ENCODE peak calls at places on chromosomes 7 and 10, in four cellular contexts. Z, I, C and D are unnamed samples.
A peak's percentile ranks its signal among the peaks of the same experiment; 100 is the strongest.

GRCh38 chr7:72213769-72214168 is 198.4 kb downstream of the CALN1 start:
- DNase-seq in I (no peak), C (no peak), Z (no peak), D (no peak)

GRCh38 chr10:86536294-86536861 is 14.8 kb upstream of the WAPL start:
- DNase-seq in C (no peak), I (no peak), Z (no peak), D (no peak)

GRCh38 chr7:100044719-100045118 is 4.9 kb upstream of the ZSCAN21 start:
- DNase-seq in I (no peak), Z (no peak), C (no peak), D (no peak)

GRCh38 chr10:62819521-62819920 is 3.4 kb upstream of the EGR2 start:
- DNase-seq in C (no peak), I (no peak), Z (no peak), D (no peak)

GRCh38 chr7:9149499-9150082 is 716.2 kb downstream of the NXPH1 start:
- DNase-seq in I (no peak), Z (no peak), C (no peak), D (no peak)

GRCh38 chr7:150448789-150449147 is 1.7 kb upstream of the GIMAP8 start:
- DNase-seq in I (peak; percentile 82), Z (peak; percentile 67), C (peak; percentile 61), D (no peak)

GRCh38 chr7:23290993-23291392 is 8.1 kb upstream of the MALSU1 start:
- DNase-seq in I (no peak), C (no peak), Z (no peak), D (no peak)

GRCh38 chr7:24587853-24588252 is 14.6 kb downstream of the PALS2 start:
- DNase-seq in I (no peak), Z (peak; percentile 39), C (no peak), D (no peak)

GRCh38 chr10:74877899-74878298 is 51.5 kb downstream of the KAT6B start:
- DNase-seq in C (no peak), Z (no peak), I (no peak), D (no peak)

GRCh38 chr7:82623812-82624211 is 180.2 kb upstream of the CACNA2D1 start:
- DNase-seq in I (no peak), Z (no peak), C (no peak), D (no peak)

GRCh38 chr7:45105588-45106188 is 5.8 kb downstream of the TBRG4 start:
- DNase-seq in Z (no peak), I (no peak), C (no peak), D (no peak)

GRCh38 chr10:65306201-65306600 is 1619.6 kb upstream of the LRRTM3 start:
- DNase-seq in C (no peak), I (no peak), Z (no peak), D (no peak)

GRCh38 chr10:101425535-101425934 is 71.6 kb downstream of the BTRC start:
- DNase-seq in C (no peak), Z (no peak), I (no peak), D (no peak)

GRCh38 chr10:3830946-3831345 is 45.9 kb upstream of the KLF6 start:
- DNase-seq in Z (no peak), C (no peak), I (no peak), D (no peak)

GRCh38 chr10:65565246-65565645 is 1360.6 kb upstream of the LRRTM3 start:
- DNase-seq in Z (no peak), C (no peak), I (no peak), D (no peak)

GRCh38 chr10:121927361-121927840 is 430 bp downstream of the ATE1 start:
- DNase-seq in I (peak; percentile 34), C (peak; percentile 47), Z (no peak), D (no peak)

DNA sequence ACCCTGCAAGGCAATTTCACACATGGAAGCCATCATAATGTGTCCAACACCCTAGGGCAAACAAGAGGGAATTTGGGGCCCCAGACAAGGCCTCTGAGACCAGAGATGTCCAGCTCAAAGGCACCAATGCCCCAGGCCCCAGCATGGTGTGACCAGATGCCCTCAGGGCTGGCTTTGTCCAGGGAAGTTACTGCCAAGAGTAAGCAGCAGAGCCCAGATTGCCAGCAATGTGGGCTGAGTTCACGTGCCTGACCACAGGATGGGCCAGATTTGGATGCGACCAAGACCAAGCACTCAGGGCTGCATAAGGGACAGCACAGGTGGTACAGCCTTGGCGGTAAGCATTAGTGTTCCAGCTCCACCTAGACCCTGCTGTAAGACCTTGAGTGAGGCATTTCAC is 12.7 kb downstream of the MYOF start:
- DNase-seq in I (no peak), C (no peak), Z (no peak), D (no peak)
- H3K4me1 ChIP-seq in I (peaks cover 29% of the 10 kb centered on the region), C (peaks cover 8% of the 10 kb centered on the region), Z (peaks cover 5% of the 10 kb centered on the region), D (peaks cover 95% of the 10 kb centered on the region)

DNA sequence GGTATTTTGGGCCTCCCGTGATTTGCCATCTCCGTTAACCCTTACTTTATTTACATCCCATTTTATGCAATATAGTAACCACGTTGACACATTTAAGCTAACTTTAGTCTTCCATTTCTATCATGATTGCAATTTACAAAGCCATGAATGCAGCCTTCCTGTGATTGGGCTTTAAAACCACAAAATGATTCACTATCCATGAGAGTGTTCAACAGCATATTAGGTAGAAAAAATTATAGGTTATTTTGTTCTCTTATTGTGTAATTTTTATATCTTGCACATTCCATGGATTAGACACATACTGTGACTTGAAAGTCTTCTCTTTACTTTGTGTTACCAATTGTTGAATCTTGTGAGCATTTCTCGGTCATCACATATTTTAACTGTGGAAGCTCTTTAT is 139.8 kb downstream of the SND1 start:
- DNase-seq in C (no peak), Z (no peak), I (no peak), D (no peak)
- H3K4me1 ChIP-seq in C (no peaks in the 10 kb centered on the region), Z (no peaks in the 10 kb centered on the region), I (peaks cover 6% of the 10 kb centered on the region), D (peaks cover 19% of the 10 kb centered on the region)

DNA sequence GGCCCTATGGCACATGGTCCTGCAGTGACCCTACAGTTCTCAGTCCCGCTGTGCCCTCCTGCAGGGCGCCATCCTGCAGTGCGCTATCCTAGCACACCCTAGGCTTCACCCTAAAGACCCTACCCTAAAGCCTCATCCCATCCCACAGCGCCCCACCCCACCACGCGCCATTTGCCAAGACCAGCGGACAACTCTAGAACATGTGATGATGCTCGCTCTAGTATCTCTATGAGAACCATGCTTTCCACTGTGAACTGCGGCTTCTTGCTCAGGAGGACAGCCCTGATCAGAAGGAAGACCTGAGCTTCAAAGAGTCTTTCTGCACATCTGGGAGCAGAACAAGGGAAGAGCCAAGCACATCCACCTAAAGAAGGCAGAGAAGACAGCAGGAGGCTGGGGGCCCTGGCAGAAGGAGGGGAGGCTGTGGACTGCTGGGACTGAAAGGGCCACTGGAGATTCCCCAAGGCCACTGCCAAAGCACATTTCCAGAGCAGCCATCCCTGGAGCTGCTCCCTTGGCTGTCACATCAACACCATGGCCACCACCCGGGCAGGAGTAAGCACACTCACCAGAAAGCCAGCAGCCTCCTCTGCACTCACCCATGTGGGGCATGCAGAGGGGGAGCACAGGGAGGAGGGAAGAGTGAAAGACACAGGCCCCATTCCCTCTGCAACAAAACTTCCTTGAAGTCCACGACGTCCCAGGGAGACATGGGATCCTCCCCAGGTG is 134.1 kb downstream of the TNS3 start:
- DNase-seq in I (no peak), C (no peak), Z (no peak), D (no peak)
- H3K4me1 ChIP-seq in I (peaks cover 11% of the 10 kb centered on the region), C (peaks cover 11% of the 10 kb centered on the region), Z (peaks cover 5% of the 10 kb centered on the region), D (peaks cover 6% of the 10 kb centered on the region)

DNA sequence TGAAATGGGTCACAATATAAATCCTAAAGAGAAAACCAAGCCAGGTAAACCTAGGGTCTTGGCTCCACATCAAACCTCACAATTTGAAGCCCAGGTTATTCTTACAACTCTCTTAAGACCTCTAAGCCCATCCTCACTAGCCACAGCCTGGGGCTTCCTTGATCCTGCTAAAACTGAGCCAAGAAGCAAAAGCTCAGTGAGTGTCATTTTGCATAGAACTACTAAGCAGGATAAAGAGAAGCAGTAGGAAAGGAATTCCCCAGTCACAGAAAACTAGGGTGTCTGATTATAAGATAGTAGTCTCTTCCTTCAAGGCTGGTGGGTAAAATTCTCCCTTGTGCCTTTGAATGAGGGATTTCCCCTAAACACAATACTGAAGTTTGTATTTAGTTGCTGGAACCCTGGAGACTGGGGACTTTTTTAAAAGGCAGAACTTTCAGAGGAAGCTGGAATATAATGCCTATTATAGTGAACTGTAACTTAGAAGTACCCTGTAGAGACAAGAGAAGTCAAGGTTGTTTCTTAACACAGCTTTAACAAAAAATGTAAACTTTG is 196.6 kb upstream of the KIAA1217 start:
- DNase-seq in C (no peak), I (no peak), Z (peak; percentile 50), D (no peak)
- H3K4me1 ChIP-seq in C (no peaks in the 10 kb centered on the region), I (no peaks in the 10 kb centered on the region), Z (no peaks in the 10 kb centered on the region), D (no peaks in the 10 kb centered on the region)

GRCh38 chr7:136339464-136339863 is 362.3 kb upstream of the MTPN start:
- DNase-seq in C (no peak), I (no peak), Z (no peak), D (no peak)
- H3K4me1 ChIP-seq in C (no peaks in the 10 kb centered on the region), I (no peaks in the 10 kb centered on the region), Z (no peaks in the 10 kb centered on the region), D (no peaks in the 10 kb centered on the region)